ENCODE peak calls at places on chromosomes 6 and 20, in four cellular contexts. H is WTC11, E is K562, S is GM12878. F is an unnamed sample.
A peak's percentile ranks its signal among the peaks of the same experiment; 100 is the strongest.

GRCh38 chr6:154509421-154510143 is 903 bp downstream of the CNKSR3 start:
- DNase-seq in H (peak; percentile 59), E (peak; percentile 59), S (no peak), F (peak; percentile 44)

GRCh38 chr20:11174861-11175260 is 501.1 kb upstream of the JAG1 start:
- DNase-seq in H (no peak), E (no peak), S (no peak), F (no peak)

GRCh38 chr6:34138924-34139323 is 7.0 kb downstream of the GRM4 start:
- DNase-seq in H (no peak), E (no peak), S (no peak), F (no peak)

GRCh38 chr6:158376650-158377081 is 64.4 kb downstream of the TULP4 start:
- DNase-seq in H (no peak), E (no peak), S (no peak), F (no peak)

GRCh38 chr20:32368930-32369329 is 10.8 kb downstream of the ASXL1 start:
- DNase-seq in H (no peak), E (no peak), S (no peak), F (no peak)

GRCh38 chr6:146901940-146902816 is 302.0 kb upstream of the STXBP5 start:
- DNase-seq in H (no peak), E (peak; percentile 67), S (no peak), F (peak; percentile 10)

GRCh38 chr6:93453956-93454355 is 34.6 kb upstream of the EPHA7 start:
- DNase-seq in H (no peak), E (no peak), S (peak; percentile 35), F (no peak)

GRCh38 chr6:5334341-5334740 is 73.0 kb downstream of the FARS2 start:
- DNase-seq in H (no peak), E (no peak), S (no peak), F (no peak)

GRCh38 chr6:169472786-169473416 is 219.3 kb upstream of the THBS2 start:
- DNase-seq in H (no peak), E (no peak), S (no peak), F (no peak)

GRCh38 chr6:34027939-34028441 is 117.9 kb downstream of the GRM4 start:
- DNase-seq in H (no peak), E (no peak), S (no peak), F (no peak)

GRCh38 chr6:166330612-166331011 is 11.7 kb downstream of the SFT2D1 start:
- DNase-seq in H (peak; percentile 90), E (peak; percentile 96), S (no peak), F (peak; percentile 89)

GRCh38 chr6:3270258-3270657 is 11.5 kb downstream of the PSMG4 start:
- DNase-seq in H (no peak), E (no peak), S (no peak), F (no peak)

GRCh38 chr20:60695223-60695622 is 556.8 kb upstream of the CDH4 start:
- DNase-seq in H (no peak), E (peak; percentile 16), S (no peak), F (no peak)

GRCh38 chr6:116424001-116424400 is 37.2 kb upstream of the CALHM6 start:
- DNase-seq in H (no peak), E (no peak), S (no peak), F (no peak)

GRCh38 chr6:138537090-138537489 is 37.8 kb upstream of the NHSL1 start:
- DNase-seq in H (no peak), E (no peak), S (no peak), F (no peak)

GRCh38 chr6:141364694-141365093 is 768.0 kb upstream of the GJE1 start:
- DNase-seq in H (no peak), E (no peak), S (no peak), F (no peak)

GRCh38 chr6:158049055-158050028 is 67.7 kb downstream of the SYNJ2 start:
- DNase-seq in H (no peak), E (peak; percentile 81), S (no peak), F (peak; percentile 91)

GRCh38 chr6:138105446-138105845 is 1.8 kb downstream of the PERP start:
- DNase-seq in H (no peak), E (no peak), S (no peak), F (peak; percentile 70)

GRCh38 chr6:143368426-143368825 is 82.1 kb downstream of the ADAT2 start:
- DNase-seq in H (no peak), E (peak; percentile 57), S (peak; percentile 56), F (no peak)

GRCh38 chr6:144055121-144055931 is 40.0 kb downstream of the SF3B5 start:
- DNase-seq in H (no peak), E (no peak), S (no peak), F (no peak)

DNA sequence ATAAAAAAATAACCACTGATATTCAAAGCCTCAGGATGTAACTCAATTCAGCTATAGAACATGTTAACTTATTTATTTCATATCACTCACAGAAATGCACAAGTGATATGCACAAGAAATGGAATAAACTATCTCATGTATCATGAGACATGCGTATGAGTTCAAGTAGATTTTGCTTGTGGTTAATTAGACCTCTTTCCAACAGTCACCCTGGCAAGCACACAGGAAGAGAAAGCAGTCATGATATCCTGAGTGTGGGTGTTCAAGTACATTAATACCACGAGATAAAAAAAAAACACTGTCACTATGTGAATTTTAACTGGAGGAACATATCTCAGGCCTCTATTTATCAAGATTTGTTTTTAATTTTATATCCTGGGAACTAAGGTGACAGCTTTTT is 64.2 kb downstream of the LAMP5 start:
- DNase-seq in H (no peak), E (no peak), S (no peak), F (no peak)
- TF ChIP-seq NR2C2 in H (no peak), E (no peak), S (no peak), F (no peak)

DNA sequence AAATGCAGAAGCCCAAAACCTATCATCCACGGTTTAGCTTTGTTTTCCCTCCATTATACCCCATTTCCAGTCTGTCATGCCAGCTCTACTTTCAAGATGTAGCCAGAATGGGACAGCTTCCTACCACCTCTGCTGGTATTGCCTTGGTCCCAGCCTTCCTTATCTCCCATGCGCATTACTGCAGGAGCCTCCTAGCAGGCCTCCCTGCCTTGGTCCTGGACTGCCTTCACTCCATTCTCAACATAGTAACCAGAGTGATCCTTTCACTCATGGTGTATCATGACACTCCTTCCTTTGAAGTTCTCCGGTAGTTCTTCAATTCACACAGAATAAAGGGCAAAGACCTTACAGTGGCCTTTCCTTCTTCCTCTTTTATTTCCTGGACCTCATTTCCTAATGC is 15.9 kb downstream of the TPD52L1 start:
- DNase-seq in H (no peak), E (peak; percentile 43), S (no peak), F (no peak)
- TF ChIP-seq NR2C2 in H (no peak), E (no peak), S (no peak), F (no peak)

GRCh38 chr6:47342824-47343223 is 33.1 kb upstream of the TNFRSF21 start:
- DNase-seq in H (no peak), E (no peak), S (no peak), F (no peak)
- TF ChIP-seq NR2C2 in H (no peak), E (no peak), S (no peak), F (no peak)

GRCh38 chr6:20960067-20960466 is 425.8 kb downstream of the CDKAL1 start:
- DNase-seq in H (no peak), E (no peak), S (no peak), F (no peak)

GRCh38 chr6:20952605-20953004 is 418.3 kb downstream of the CDKAL1 start:
- DNase-seq in H (no peak), E (peak; percentile 4), S (no peak), F (peak; percentile 29)

GRCh38 chr6:20955751-20956150 is 421.5 kb downstream of the CDKAL1 start:
- DNase-seq in H (no peak), E (no peak), S (no peak), F (no peak)

GRCh38 chr6:20953019-20953418 is 418.8 kb downstream of the CDKAL1 start:
- DNase-seq in H (no peak), E (no peak), S (no peak), F (no peak)

DNA sequence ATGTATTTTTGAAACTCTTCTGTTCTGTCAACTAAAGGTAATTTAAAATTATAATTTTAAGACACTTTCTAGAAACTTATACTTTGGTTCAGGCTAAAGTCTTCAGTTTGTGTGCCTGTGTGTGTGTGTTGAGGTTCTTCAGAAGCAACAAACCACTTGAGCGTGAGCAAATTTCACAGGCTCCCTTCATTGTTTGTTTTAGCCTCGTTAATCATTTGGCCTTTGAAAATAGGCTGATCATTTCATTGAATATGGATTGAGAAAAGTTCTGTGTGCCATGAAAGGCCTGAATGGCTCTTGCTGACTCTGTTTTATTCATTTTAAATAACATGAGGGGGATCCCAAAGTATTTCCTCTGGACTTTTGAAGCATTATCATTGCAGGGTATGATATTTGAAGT is 420.1 kb downstream of the CDKAL1 start:
- DNase-seq in H (no peak), E (no peak), S (no peak), F (no peak)
- TF ChIP-seq NR2C2 in H (no peak), E (no peak), S (no peak), F (no peak)

GRCh38 chr6:37988131-37988530 is 168.6 kb downstream of the ZFAND3 start:
- DNase-seq in H (no peak), E (no peak), S (no peak), F (peak; percentile 81)

GRCh38 chr6:37992749-37993148 is 173.2 kb downstream of the ZFAND3 start:
- DNase-seq in H (no peak), E (no peak), S (no peak), F (no peak)

GRCh38 chr6:37988696-37989095 is 169.2 kb downstream of the ZFAND3 start:
- DNase-seq in H (no peak), E (no peak), S (no peak), F (no peak)

GRCh38 chr6:37993596-37993995 is 174.1 kb downstream of the ZFAND3 start:
- DNase-seq in H (no peak), E (no peak), S (no peak), F (no peak)

DNA sequence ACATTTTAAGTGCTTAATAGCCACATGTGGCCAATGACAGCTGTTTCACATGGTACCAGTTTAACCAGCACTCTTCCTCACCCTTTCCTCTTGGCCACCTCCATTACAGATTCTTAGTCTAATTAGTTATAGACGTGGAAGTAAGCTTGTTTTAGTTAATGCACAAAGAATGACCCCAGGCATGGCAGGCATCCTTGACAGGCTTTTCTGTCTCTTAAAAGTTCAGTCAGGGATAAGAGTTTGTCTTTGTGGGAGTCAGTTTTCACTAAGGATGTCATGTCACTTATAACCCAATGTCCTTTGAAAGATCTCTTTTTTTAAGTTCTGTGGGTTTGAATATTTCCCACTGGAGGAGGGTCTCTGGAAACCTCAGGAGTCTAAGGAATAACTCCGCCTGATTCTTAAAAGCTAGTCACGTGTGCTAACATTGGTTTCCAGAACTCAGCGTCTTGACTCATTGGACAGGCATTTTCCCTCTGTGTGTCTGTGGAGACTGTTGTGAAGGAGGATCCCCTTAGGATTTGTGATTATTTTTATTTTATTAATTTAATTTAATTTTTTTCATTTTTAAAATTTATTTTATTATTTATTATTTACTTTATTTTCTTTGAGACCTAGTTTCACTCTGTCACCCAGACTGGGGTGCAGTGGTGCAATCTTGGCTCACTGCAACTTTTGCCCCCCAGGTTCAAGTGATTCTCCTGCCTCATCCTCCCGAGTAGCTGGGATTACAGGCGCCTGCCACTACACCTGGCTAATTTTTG is 171.4 kb downstream of the ZFAND3 start:
- DNase-seq in H (no peak), E (no peak), S (no peak), F (no peak)
- TF ChIP-seq NR2C2 in H (no peak), E (no peak), S (no peak), F (no peak)